ENCODE peak calls at places on chromosomes 1 and 21, in four cellular contexts. One of them, this sample, is unnamed.

GRCh38 chr1:31707711-31708110 is 3.9 kb upstream of the COL16A1 start:
- DNase-seq in LNCaP clone FGC: no peak
- DNase-seq in HCT116: no peak
- DNase-seq in OCI-LY7: no peak
- DNase-seq in this sample: peak

GRCh38 chr1:187157552-187157951 is 328.8 kb downstream of the PLA2G4A start:
- DNase-seq in OCI-LY7: no peak
- DNase-seq in HCT116: no peak
- DNase-seq in LNCaP clone FGC: no peak
- DNase-seq in this sample: no peak

GRCh38 chr1:39650431-39650830 is 11.0 kb upstream of the HEYL start:
- DNase-seq in LNCaP clone FGC: no peak
- DNase-seq in OCI-LY7: no peak
- DNase-seq in HCT116: no peak
- DNase-seq in this sample: no peak

GRCh38 chr21:43361127-43361492 is 65.8 kb downstream of the SIK1 start:
- DNase-seq in HCT116: no peak
- DNase-seq in LNCaP clone FGC: no peak
- DNase-seq in OCI-LY7: peak
- DNase-seq in this sample: no peak

GRCh38 chr1:233337505-233337904 is 10.0 kb downstream of the MAP3K21 start:
- DNase-seq in OCI-LY7: no peak
- DNase-seq in LNCaP clone FGC: peak
- DNase-seq in HCT116: no peak
- DNase-seq in this sample: no peak

GRCh38 chr21:41895643-41896493 is 16.7 kb upstream of the PRDM15 start:
- DNase-seq in OCI-LY7: peak
- DNase-seq in HCT116: no peak
- DNase-seq in LNCaP clone FGC: no peak
- DNase-seq in this sample: no peak

GRCh38 chr1:160257411-160258015 is 4.8 kb downstream of the DCAF8 start:
- DNase-seq in HCT116: no peak
- DNase-seq in OCI-LY7: no peak
- DNase-seq in LNCaP clone FGC: no peak
- DNase-seq in this sample: no peak

GRCh38 chr1:82755671-82756070 is 954.9 kb downstream of the ADGRL2 start:
- DNase-seq in HCT116: no peak
- DNase-seq in OCI-LY7: no peak
- DNase-seq in LNCaP clone FGC: no peak
- DNase-seq in this sample: no peak

GRCh38 chr1:184210822-184211221 is 159.3 kb downstream of the TSEN15 start:
- DNase-seq in OCI-LY7: no peak
- DNase-seq in LNCaP clone FGC: no peak
- DNase-seq in HCT116: no peak
- DNase-seq in this sample: no peak

GRCh38 chr1:195909061-195909460 is 699.2 kb downstream of the KCNT2 start:
- DNase-seq in HCT116: no peak
- DNase-seq in OCI-LY7: no peak
- DNase-seq in LNCaP clone FGC: no peak
- DNase-seq in this sample: no peak

GRCh38 chr1:202063093-202063492 is 52.7 kb downstream of the ELF3 start:
- DNase-seq in HCT116: no peak
- DNase-seq in LNCaP clone FGC: no peak
- DNase-seq in OCI-LY7: no peak
- DNase-seq in this sample: no peak

GRCh38 chr1:56123421-56123820 is 455.9 kb downstream of the PLPP3 start:
- DNase-seq in LNCaP clone FGC: no peak
- DNase-seq in HCT116: no peak
- DNase-seq in OCI-LY7: no peak
- DNase-seq in this sample: no peak

GRCh38 chr1:10635385-10635896 is 160.7 kb downstream of the PEX14 start:
- DNase-seq in HCT116: no peak
- DNase-seq in LNCaP clone FGC: peak
- DNase-seq in OCI-LY7: no peak
- DNase-seq in this sample: no peak

GRCh38 chr1:90986954-90987353 is 34.9 kb downstream of the ZNF644 start:
- DNase-seq in OCI-LY7: no peak
- DNase-seq in HCT116: no peak
- DNase-seq in LNCaP clone FGC: no peak
- DNase-seq in this sample: no peak

GRCh38 chr1:86849756-86850155 is 64.2 kb downstream of the SELENOF start:
- DNase-seq in OCI-LY7: no peak
- DNase-seq in HCT116: no peak
- DNase-seq in LNCaP clone FGC: no peak
- DNase-seq in this sample: no peak

GRCh38 chr1:111441573-111442192 is 7.4 kb downstream of the WDR77 start:
- DNase-seq in LNCaP clone FGC: no peak
- DNase-seq in OCI-LY7: peak
- DNase-seq in HCT116: no peak
- DNase-seq in this sample: peak

GRCh38 chr1:230012093-230012393 is 55.0 kb upstream of the GALNT2 start:
- DNase-seq in LNCaP clone FGC: no peak
- DNase-seq in OCI-LY7: no peak
- DNase-seq in HCT116: no peak
- DNase-seq in this sample: no peak

GRCh38 chr1:88150330-88150729 is 533.7 kb upstream of the PKN2 start:
- DNase-seq in LNCaP clone FGC: no peak
- DNase-seq in HCT116: no peak
- DNase-seq in OCI-LY7: no peak
- DNase-seq in this sample: no peak

GRCh38 chr1:152959273-152959672 is 11.2 kb upstream of the SPRR4 start:
- DNase-seq in OCI-LY7: no peak
- DNase-seq in HCT116: no peak
- DNase-seq in LNCaP clone FGC: no peak
- DNase-seq in this sample: no peak

GRCh38 chr1:36572142-36572715 is 89.5 kb upstream of the CSF3R start:
- DNase-seq in LNCaP clone FGC: no peak
- DNase-seq in OCI-LY7: no peak
- DNase-seq in HCT116: no peak
- DNase-seq in this sample: no peak

GRCh38 chr21:35256468-35256988 is 207.4 kb upstream of the RUNX1 start:
- DNase-seq in LNCaP clone FGC: peak
- DNase-seq in HCT116: peak
- DNase-seq in OCI-LY7: no peak
- DNase-seq in this sample: no peak

DNA sequence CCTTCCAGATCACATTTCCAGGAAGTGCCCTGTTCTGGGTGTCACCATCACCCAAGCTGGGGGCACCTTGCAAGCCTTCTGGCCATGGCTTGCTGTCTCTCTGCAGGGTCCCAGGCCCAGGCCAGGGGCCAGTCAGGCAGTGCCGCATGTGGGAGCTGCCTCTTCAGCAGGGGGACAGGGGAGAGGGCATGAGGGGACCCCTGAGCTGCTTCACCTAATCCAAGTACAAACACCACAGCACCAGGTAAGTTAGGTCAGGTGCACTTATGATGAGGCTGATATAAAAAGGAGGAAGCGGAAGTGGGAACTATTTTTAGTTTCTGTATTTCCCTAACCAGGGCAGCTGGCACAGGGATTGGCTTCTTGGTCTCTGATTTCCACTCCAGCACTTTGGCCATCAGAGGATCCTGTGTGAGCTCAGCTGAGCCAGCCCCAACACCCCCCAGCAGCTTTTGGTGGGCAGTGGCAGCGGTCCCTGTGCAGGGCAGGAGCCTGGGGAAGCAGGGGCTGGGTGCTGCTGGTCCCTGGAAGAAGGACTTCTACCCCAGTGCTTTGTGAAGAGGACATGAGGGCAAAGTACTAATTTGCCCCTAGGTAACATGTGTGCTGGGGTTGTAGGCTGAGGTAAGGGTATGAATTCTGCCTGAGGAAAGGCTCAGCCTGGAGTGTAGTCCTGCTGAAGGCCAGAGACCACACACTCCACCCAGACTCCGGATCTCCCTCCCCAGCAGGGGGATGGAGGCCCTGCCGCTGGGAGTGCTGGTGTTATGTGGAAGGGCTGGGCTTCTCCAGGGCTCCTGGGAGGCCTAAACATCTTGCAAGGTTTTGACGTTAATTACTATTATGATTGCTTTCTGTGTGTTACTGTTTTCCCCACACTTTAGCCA is 3.3 kb upstream of the PCBP3 start:
- DNase-seq in HCT116: no peak
- DNase-seq in OCI-LY7: peak
- DNase-seq in LNCaP clone FGC: no peak
- DNase-seq in this sample: peak
- TF ChIP-seq CTCF in HCT116: no peak
- TF ChIP-seq CTCF in OCI-LY7: no peak
- TF ChIP-seq CTCF in LNCaP clone FGC: no peak
- TF ChIP-seq CTCF in this sample: no peak

GRCh38 chr1:932776-933602 is 9.3 kb downstream of the SAMD11 start:
- DNase-seq in LNCaP clone FGC: peak
- DNase-seq in OCI-LY7: no peak
- DNase-seq in HCT116: no peak
- DNase-seq in this sample: no peak

GRCh38 chr1:932178-932520 is 8.4 kb downstream of the SAMD11 start:
- DNase-seq in OCI-LY7: no peak
- DNase-seq in LNCaP clone FGC: no peak
- DNase-seq in HCT116: no peak
- DNase-seq in this sample: no peak

GRCh38 chr1:929712-930632 is 6.2 kb downstream of the SAMD11 start:
- DNase-seq in HCT116: no peak
- DNase-seq in LNCaP clone FGC: no peak
- DNase-seq in OCI-LY7: no peak
- DNase-seq in this sample: no peak

GRCh38 chr1:930633-931138 is 7.0 kb downstream of the SAMD11 start:
- DNase-seq in OCI-LY7: no peak
- DNase-seq in LNCaP clone FGC: no peak
- DNase-seq in HCT116: no peak
- DNase-seq in this sample: no peak

DNA sequence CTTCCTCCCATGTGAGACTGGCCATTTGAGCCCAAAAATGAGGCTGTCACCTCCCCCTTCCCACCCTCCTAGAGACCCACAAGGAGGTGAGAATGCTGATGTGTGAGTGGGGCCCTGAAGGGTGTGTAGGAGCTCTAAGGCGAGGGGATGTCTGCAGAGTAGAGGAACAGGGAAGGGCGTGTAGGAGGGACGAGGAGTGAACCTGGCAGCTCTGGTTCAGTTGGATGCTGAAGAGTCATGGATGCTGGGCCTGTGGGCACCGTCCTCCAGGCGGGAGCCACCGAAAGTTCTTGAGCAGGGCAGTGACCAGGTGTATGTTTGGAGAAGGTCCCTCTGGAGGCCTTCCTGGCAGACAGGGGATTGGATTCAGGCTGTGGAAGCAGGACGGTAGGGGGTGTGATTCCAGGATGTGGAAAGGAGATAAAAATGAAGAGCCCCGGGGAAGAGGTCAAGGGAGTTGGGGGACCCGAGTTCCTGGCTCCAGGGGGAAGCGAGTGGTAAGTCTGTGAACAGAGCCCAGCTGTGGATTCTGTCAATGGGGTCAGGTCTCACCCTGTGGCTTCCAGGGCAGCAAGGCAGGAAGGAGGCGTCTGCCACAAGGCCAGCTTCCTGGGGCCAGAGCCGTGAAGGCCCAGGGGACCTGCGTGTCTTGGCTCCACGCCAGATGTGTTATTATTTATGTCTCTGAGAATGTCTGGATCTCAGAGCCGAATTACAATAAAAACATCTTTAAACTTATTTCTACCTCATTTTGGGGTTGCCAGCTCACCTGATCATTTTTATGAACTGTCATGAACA is 7.9 kb downstream of the SAMD11 start:
- DNase-seq in OCI-LY7: no peak
- DNase-seq in LNCaP clone FGC: no peak
- DNase-seq in HCT116: no peak
- DNase-seq in this sample: no peak
- TF ChIP-seq CTCF in OCI-LY7: no peak
- TF ChIP-seq CTCF in LNCaP clone FGC: no peak
- TF ChIP-seq CTCF in HCT116: no peak
- TF ChIP-seq CTCF in this sample: no peak

GRCh38 chr1:236568285-236568894 is 35.9 kb downstream of the HEATR1 start:
- DNase-seq in OCI-LY7: no peak
- DNase-seq in HCT116: peak
- DNase-seq in LNCaP clone FGC: no peak
- DNase-seq in this sample: no peak

GRCh38 chr1:236561976-236562375 is 38.2 kb downstream of the LGALS8 start:
- DNase-seq in OCI-LY7: no peak
- DNase-seq in HCT116: no peak
- DNase-seq in LNCaP clone FGC: no peak
- DNase-seq in this sample: no peak

GRCh38 chr1:236560213-236560771 is 36.5 kb downstream of the LGALS8 start:
- DNase-seq in HCT116: no peak
- DNase-seq in OCI-LY7: no peak
- DNase-seq in LNCaP clone FGC: no peak
- DNase-seq in this sample: no peak

DNA sequence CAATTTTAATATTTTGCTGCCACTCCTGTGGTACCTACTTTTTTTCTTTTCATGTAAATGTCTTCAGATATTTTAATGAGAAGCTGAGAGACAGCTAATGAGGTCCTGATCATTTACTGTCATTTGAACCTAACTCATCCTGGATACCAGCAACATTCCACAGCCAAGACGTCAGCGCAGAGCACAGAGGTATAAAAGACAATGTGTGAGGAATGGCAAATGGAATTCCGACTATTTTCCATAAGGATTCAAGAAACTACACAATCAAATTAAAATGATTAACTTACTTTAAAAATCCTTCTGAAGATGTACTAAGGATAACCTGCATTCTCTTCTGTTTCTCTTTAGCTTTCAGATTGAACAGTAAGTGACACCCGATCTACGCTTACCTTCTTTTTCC is 38.8 kb downstream of the HEATR1 start:
- DNase-seq in HCT116: no peak
- DNase-seq in OCI-LY7: no peak
- DNase-seq in LNCaP clone FGC: no peak
- DNase-seq in this sample: no peak
- TF ChIP-seq CTCF in HCT116: no peak
- TF ChIP-seq CTCF in OCI-LY7: no peak
- TF ChIP-seq CTCF in LNCaP clone FGC: no peak
- TF ChIP-seq CTCF in this sample: no peak

GRCh38 chr1:248873993-248874671 is 15.2 kb upstream of the ZNF692 start:
- DNase-seq in LNCaP clone FGC: peak
- DNase-seq in OCI-LY7: peak
- DNase-seq in HCT116: peak
- DNase-seq in this sample: peak

GRCh38 chr1:248872752-248873408 is 14.0 kb upstream of the ZNF692 start:
- DNase-seq in OCI-LY7: peak
- DNase-seq in LNCaP clone FGC: no peak
- DNase-seq in HCT116: peak
- DNase-seq in this sample: no peak

GRCh38 chr1:248871837-248872401 is 13.0 kb upstream of the ZNF692 start:
- DNase-seq in HCT116: no peak
- DNase-seq in OCI-LY7: no peak
- DNase-seq in LNCaP clone FGC: no peak
- DNase-seq in this sample: no peak

DNA sequence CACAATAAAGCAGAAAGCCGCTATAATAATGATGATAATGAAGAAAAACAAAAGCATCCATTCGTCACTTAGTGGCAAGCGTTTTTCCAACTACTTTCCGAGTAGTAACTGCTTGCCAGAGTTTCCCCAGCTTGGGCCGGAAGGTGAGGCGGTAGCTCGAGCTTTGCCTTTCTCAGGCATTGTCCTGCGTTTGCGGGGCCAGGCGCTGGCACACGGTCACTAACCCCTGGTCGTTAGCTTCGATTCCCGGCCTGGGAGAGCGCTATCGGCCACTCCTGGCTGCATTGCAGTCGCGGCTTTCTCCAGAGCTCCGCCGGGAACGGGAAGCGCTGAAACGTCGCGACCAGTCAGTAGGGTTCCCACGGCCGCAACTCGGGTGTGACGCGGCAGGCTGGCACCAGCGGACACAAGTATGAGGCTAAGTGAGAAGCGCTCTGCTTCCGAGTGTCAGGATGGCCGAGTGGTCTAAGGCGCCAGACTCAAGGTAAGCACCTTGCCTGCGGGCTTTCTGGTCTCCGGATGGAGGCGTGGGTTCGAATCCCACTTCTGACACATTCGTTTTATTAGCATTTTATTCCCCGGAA is 14.6 kb upstream of the ZNF692 start:
- DNase-seq in OCI-LY7: peak
- DNase-seq in HCT116: peak
- DNase-seq in LNCaP clone FGC: peak
- DNase-seq in this sample: peak
- TF ChIP-seq CTCF in OCI-LY7: no peak
- TF ChIP-seq CTCF in HCT116: no peak
- TF ChIP-seq CTCF in LNCaP clone FGC: no peak
- TF ChIP-seq CTCF in this sample: no peak